ENCODE peak calls at places on chromosomes 11 and 22, in six cellular contexts. L is K562, Y is GM12878, A is A549, P is HepG2, S is upper lobe of left lung. U is an unnamed sample.

GRCh38 chr22:23179381-23180294 is 671 bp upstream of the BCR start:
- ATAC-seq in A (peak), P (peak), L (peak), Y (peak), S (peak), U (peak)

GRCh38 chr11:58674609-58675008 is 52.1 kb downstream of the CNTF start:
- ATAC-seq in L (no peak), Y (no peak), S (no peak), P (no peak), A (no peak), U (no peak)

GRCh38 chr22:36048911-36049677 is 20.5 kb upstream of the RBFOX2 start:
- ATAC-seq in S (no peak), A (no peak), Y (no peak), L (peak), P (no peak), U (no peak)

GRCh38 chr11:35617687-35618496 is at the start of gene FJX1:
- ATAC-seq in A (peak), S (peak), P (peak), Y (peak), L (peak), U (peak)

GRCh38 chr11:84241374-84242131 is 955.4 kb upstream of the CCDC90B start:
- ATAC-seq in L (no peak), A (no peak), P (no peak), Y (no peak), S (no peak), U (no peak)

GRCh38 chr22:42893366-42894150 is 36.5 kb upstream of the ARFGAP3 start:
- ATAC-seq in A (no peak), L (no peak), P (no peak), S (no peak), Y (no peak), U (no peak)

GRCh38 chr11:125938418-125938817 is 7.4 kb upstream of the VSIG10L2 start:
- ATAC-seq in A (no peak), Y (no peak), P (no peak), S (no peak), L (peak), U (no peak)

GRCh38 chr22:37079158-37079557 is 27.6 kb downstream of the KCTD17 start:
- ATAC-seq in A (no peak), P (no peak), Y (no peak), L (no peak), S (no peak), U (no peak)

GRCh38 chr11:65189191-65189590 is 7.5 kb downstream of the CAPN1 start:
- ATAC-seq in L (no peak), A (no peak), P (no peak), S (no peak), Y (no peak), U (no peak)

GRCh38 chr11:46701078-46701654 is 335 bp downstream of the ZNF408 start:
- ATAC-seq in P (peak), L (peak), Y (peak), S (no peak), A (peak), U (no peak)

GRCh38 chr11:61037694-61038093 is 64.6 kb upstream of the CD5 start:
- ATAC-seq in Y (no peak), A (no peak), L (no peak), S (no peak), P (no peak), U (no peak)

GRCh38 chr22:42962295-42963230 is 52.4 kb downstream of the PACSIN2 start:
- ATAC-seq in P (no peak), L (peak), S (peak), A (peak), Y (no peak), U (no peak)

GRCh38 chr11:19895776-19896175 is 183.1 kb downstream of the NAV2 start:
- ATAC-seq in L (no peak), S (peak), P (no peak), A (no peak), Y (no peak), U (no peak)

GRCh38 chr11:129580278-129580677 is 204.6 kb downstream of the BARX2 start:
- ATAC-seq in Y (no peak), P (peak), S (peak), L (peak), A (no peak), U (peak)

GRCh38 chr11:121722431-121723256 is 269.9 kb upstream of the SORL1-AS1 start:
- ATAC-seq in S (peak), L (no peak), A (no peak), Y (no peak), P (peak), U (peak)

GRCh38 chr11:2809854-2810253 is 75.7 kb downstream of the CDKN1C start:
- ATAC-seq in Y (no peak), A (no peak), S (no peak), L (no peak), P (no peak), U (no peak)

GRCh38 chr22:39940757-39941305 is 19.4 kb upstream of the TMA7B start:
- ATAC-seq in P (no peak), L (peak), Y (peak), S (no peak), A (no peak), U (no peak)

GRCh38 chr11:76656571-76657081 is 13.9 kb downstream of the LRRC32 start:
- ATAC-seq in P (no peak), A (no peak), Y (no peak), L (no peak), S (no peak), U (no peak)

GRCh38 chr22:18000441-18001039 is 23.8 kb downstream of the MICAL3 start:
- ATAC-seq in A (peak), Y (peak), S (no peak), P (peak), L (peak), U (no peak)

GRCh38 chr22:33538277-33538885 is 381.9 kb downstream of the LARGE1 start:
- ATAC-seq in Y (no peak), A (no peak), S (no peak), P (no peak), L (no peak), U (no peak)

GRCh38 chr11:65945941-65946558 is 770 bp downstream of the TSGA10IP start:
- ATAC-seq in Y (no peak), P (no peak), L (no peak), S (no peak), A (no peak), U (no peak)

GRCh38 chr22:24289781-24290181 is 19.1 kb downstream of the SPECC1L start:
- ATAC-seq in S (peak), A (no peak), Y (peak), L (peak), P (no peak), U (no peak)

GRCh38 chr11:32082346-32082986 is 8.4 kb upstream of the RCN1 start:
- ATAC-seq in L (no peak), P (no peak), A (no peak), S (no peak), Y (no peak), U (no peak)

GRCh38 chr22:39292002-39292401 is 27.4 kb downstream of the RPL3 start:
- ATAC-seq in S (no peak), Y (no peak), P (peak), L (no peak), A (peak), U (no peak)

GRCh38 chr11:893008-893654 is 17.5 kb downstream of the CHID1 start:
- ATAC-seq in P (no peak), L (no peak), Y (no peak), S (no peak), A (no peak), U (no peak)

GRCh38 chr11:892106-892505 is 18.5 kb downstream of the CHID1 start:
- ATAC-seq in P (peak), S (no peak), A (peak), L (no peak), Y (peak), U (no peak)

GRCh38 chr11:897226-898159 is 13.1 kb downstream of the CHID1 start:
- ATAC-seq in L (no peak), A (peak), P (no peak), S (no peak), Y (no peak), U (no peak)

GRCh38 chr11:895331-896223 is 15.0 kb downstream of the CHID1 start:
- ATAC-seq in S (no peak), A (no peak), L (no peak), Y (no peak), P (no peak), U (no peak)

DNA sequence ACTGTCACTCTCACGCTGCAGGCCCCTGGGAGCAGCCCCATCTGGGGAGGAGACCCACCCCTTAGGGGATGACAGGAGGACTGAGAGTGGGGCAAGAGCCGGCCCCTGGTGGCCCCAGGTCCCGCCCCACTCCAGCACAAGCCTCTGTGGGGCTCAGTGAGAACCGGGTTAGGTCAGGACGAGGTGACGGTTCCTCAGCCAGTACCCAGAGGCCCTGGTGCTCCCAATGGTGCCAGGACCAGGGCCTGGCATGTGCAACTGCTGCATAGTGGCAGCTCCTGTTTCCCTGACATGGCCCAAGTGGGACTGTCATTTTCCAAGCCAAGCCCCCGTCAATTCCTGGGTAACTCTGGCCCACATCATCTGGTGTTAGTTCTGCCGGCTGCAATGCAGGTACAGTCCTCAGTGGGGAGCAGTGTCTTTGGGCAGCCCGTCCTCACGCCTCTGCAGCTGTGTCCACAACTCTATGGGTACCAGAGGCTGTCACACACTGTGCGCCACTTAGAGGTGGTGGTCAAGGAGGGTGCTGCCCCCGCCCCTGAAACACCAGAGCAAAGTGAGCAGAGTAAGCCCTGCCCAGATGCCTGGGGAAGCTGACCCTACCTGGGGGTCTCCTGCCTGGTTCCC is 15.9 kb downstream of the CHID1 start:
- ATAC-seq in P (peak), L (peak), A (peak), S (peak), Y (peak), U (no peak)
- TF ChIP-seq CTCF in P (peak), L (peak), A (no peak), S (no peak), Y (no peak), U (no peak)

GRCh38 chr11:6682936-6683861 is at the start of gene MRPL17:
- ATAC-seq in A (peak), S (peak), P (peak), Y (peak), L (peak), U (peak)
- TF ChIP-seq EP300 in A (no peak), S (no peak), P (peak), Y (no peak), L (peak), U (no peak)

DNA sequence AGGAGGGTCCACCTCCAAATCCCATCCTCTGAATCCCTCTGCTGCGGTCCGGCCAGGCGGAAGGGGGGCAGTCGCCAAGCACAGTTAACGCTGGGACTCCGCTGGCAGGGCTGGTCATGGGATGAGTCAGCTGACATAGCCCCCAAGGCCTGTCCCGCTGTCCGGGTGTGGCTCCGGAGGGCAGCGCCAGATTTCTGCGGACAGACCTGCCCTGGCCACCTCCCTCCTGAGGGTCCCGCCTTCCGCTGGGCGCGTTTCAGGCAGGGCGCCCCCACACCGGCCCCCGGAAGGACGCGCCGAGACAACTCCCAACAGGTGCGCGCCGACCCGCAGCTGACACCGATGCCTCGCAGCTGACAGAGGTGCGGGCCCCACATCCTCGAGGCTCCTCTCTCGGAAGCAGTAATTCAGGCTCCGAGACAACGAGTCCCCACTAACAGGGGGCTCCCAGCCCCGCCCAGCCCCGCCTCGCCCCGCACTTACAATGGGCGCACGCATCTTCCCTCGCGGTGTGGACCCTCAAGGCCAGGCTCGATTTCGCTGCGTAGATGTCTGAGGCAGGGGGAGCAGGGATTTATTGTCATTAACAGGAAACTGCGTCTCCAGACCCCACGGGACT is 607 bp downstream of the PLAAT3 start:
- ATAC-seq in L (peak), A (peak), Y (peak), P (no peak), S (peak), U (peak)
- TF ChIP-seq POLR2A in L (no peak), A (no peak), Y (no peak), P (no peak), S (no peak), U (no peak)

DNA sequence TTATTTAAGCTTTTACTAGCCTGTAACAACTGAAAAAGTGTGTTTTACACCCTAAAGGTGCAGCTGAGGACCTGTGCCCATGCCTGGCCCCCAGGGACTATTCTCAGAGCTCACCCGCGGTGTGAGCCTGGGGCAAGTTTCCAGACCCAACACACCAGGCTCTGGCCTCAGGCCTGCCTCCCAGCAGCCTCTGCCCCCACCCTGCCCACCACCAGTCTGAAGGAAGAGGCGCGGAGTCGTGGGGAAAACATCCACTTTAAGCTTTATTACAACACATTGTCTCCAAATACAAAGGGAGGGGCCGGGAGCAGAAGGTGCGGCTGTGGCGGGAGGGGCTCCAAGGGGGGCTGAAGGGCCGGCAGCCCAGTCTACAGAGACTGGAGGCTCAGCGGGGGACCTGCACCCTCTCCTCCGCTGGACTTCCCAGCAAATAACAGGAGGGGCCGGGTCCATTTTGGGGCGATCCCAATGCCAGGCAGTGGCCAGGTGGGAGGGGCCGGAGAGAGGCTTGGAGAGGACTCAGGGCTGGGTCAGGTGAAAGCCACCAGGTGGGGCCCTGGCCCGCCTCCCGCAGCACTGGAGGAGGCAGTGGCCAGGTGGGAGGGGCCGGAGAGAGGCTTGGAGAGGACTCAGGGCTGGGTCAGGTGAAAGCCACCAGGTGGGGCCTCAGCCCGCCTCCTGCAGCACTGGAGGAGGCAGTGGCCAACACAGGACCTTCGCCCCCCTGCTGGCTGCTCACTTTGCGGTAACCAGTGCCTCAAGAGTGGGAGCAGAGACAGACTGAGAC is 18.1 kb downstream of the DUSP8 start:
- ATAC-seq in P (peak), L (peak), Y (no peak), A (no peak), S (peak), U (no peak)
- TF ChIP-seq CTCF in P (peak), L (no peak), Y (no peak), A (no peak), S (no peak), U (no peak)

GRCh38 chr22:27799334-27800249 is 2.0 kb downstream of the MN1 start:
- ATAC-seq in Y (no peak), S (no peak), L (no peak), P (no peak), A (no peak), U (no peak)
- TF ChIP-seq EP300 in Y (no peak), S (no peak), L (no peak), P (no peak), A (no peak), U (no peak)

GRCh38 chr22:20076627-20077172 is 3.3 kb upstream of the DGCR8 start:
- ATAC-seq in L (peak), S (no peak), A (no peak), Y (no peak), P (no peak), U (no peak)

GRCh38 chr22:20080445-20080775 is 369 bp downstream of the DGCR8 start:
- ATAC-seq in S (peak), L (peak), Y (peak), A (peak), P (peak), U (peak)

GRCh38 chr22:20080776-20081654 is 974 bp downstream of the DGCR8 start:
- ATAC-seq in P (peak), Y (peak), A (peak), L (peak), S (no peak), U (no peak)

GRCh38 chr22:20083157-20083890 is 3.3 kb downstream of the DGCR8 start:
- ATAC-seq in L (no peak), Y (no peak), P (no peak), A (no peak), S (no peak), U (no peak)

DNA sequence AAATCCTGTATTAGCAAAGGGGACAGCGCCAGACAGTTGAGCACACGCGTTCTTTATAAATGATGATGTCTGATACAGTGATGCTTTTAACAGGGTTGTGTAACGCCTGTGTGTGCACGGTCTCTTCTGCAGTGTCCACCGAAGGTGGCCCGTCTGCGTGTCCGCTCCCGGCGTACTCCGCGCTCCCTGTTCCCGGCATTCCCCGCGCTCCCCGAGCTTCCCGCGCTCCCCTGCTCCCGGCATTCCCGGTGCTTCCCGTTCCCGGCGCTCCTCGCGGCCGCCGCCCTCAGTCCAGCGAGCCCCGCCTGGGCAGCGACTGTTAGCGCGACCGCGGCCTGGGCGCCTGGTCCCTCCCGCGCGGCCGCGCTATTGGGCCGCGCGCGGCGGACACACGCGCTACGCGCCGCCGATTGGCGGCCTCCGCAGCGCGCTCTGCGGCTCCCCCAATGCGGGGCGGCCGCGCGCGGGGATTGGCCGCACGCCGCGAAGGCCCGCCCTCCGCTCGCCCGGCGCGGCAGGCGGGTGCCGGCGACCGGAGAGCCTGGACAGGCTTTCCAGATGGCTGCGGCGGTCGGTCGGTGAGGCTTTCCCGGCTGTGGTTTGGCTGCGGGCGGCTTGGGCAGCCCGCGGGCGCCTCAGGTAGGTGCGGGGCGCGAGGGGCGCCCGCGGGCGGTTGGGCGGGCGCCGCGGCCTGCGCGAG is at the start of gene DGCR8:
- ATAC-seq in L (peak), A (peak), S (peak), Y (peak), P (peak), U (peak)
- TF ChIP-seq POLR2A in L (no peak), A (peak), S (no peak), Y (peak), P (peak), U (peak)

GRCh38 chr11:72754149-72754543 is 1.9 kb upstream of the ARAP1 start:
- ATAC-seq in A (no peak), Y (no peak), P (no peak), S (no peak), L (no peak), U (no peak)
- TF ChIP-seq CTCF in A (no peak), Y (no peak), P (no peak), S (no peak), L (no peak), U (no peak)

GRCh38 chr22:41445171-41446056 is 1.2 kb downstream of the TOB2 start:
- ATAC-seq in P (no peak), L (no peak), S (no peak), Y (no peak), A (no peak), U (no peak)

GRCh38 chr22:41447435-41448188 is 1.0 kb upstream of the TOB2 start:
- ATAC-seq in L (peak), Y (peak), S (peak), A (peak), P (peak), U (no peak)

GRCh38 chr22:41446057-41446501 is 522 bp downstream of the TOB2 start:
- ATAC-seq in L (no peak), S (no peak), A (no peak), P (no peak), Y (no peak), U (no peak)

GRCh38 chr22:41448189-41448808 is 1.7 kb upstream of the TOB2 start:
- ATAC-seq in P (peak), S (peak), Y (peak), L (peak), A (peak), U (peak)

GRCh38 chr22:41446639-41447434 is at the start of gene TOB2:
- ATAC-seq in S (peak), A (peak), P (peak), L (peak), Y (peak), U (peak)
- TF ChIP-seq EP300 in S (no peak), A (no peak), P (peak), L (peak), Y (peak), U (no peak)

DNA sequence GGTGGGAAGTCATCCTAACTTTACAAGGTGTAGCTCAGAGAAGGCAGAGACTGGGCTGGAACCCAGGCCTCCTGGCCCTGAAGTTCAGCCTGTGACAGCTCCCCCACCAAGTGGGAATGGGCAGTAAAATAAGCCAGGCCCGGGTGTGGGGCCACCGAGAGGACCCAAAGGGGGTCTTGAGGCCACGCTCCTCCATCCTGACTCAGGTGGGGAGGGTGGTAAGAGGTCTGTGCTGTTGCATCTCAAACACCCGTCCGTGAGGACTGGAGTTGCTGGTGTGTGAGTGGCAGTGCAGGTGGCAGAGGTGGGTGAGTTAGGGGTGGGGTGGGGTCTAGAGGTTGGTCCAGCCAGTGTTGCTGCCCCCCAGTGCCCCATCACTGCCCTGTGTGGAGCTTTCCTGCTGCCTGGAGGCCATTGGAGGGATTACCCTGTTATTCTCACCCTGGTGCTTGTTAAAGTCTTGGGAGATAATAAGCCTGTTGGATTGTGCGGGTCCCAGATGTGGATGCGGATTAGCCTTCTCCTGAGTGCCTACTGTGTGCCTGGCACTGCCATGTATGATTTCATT is 12.7 kb downstream of the SERPINH1 start:
- ATAC-seq in A (peak), P (peak), Y (no peak), S (no peak), L (peak), U (no peak)
- TF ChIP-seq POLR2A in A (no peak), P (no peak), Y (no peak), S (no peak), L (no peak), U (no peak)

U was measured in gastroesophageal sphincter.